ENCODE peak calls at places on chromosomes 4 and X, in eight cellular contexts. I is activated naive CD4-positive, alpha-beta T cell treated with anti-CD3 and anti-CD28 coated beads, Interleukin-2, amount 10 ng/mL, durations not matched to agents 7 days and 5 days; M is T-helper 1 cell; D is progenitor cell of endocrine pancreas; U is stromal cell of bone marrow; X is T-cell; Y is epithelial cell of esophagus; P is nephron progenitor cell. L is an unnamed sample.

GRCh38 chr4:60443068-60443467 is 757.1 kb upstream of the ADGRL3 start:
- DNase-seq in D (no peak), M (no peak), P (no peak), X (no peak), U (no peak), I (no peak), Y (no peak), L (no peak)

GRCh38 chr4:156378053-156378665 is 424.5 kb upstream of the CTSO start:
- DNase-seq in X (no peak), Y (peak), D (no peak), M (no peak), U (peak), I (no peak), P (no peak), L (no peak)

GRCh38 chrX:48958635-48959094 is 1.3 kb upstream of the OTUD5 start:
- DNase-seq in M (no peak), P (no peak), X (no peak), U (peak), D (no peak), I (no peak), Y (peak), L (peak)

GRCh38 chrX:113400193-113400704 is 559.6 kb upstream of the AMOT start:
- DNase-seq in D (no peak), Y (peak), P (no peak), X (no peak), U (no peak), M (no peak), I (no peak), L (peak)

GRCh38 chr4:113024373-113024772 is 25.1 kb upstream of the ANK2 start:
- DNase-seq in X (no peak), D (no peak), I (no peak), P (no peak), M (no peak), Y (peak), U (no peak), L (no peak)

GRCh38 chr4:108030332-108030731 is 40.6 kb downstream of the HADH start:
- DNase-seq in M (peak), X (peak), U (peak), D (no peak), P (peak), I (peak), Y (peak), L (no peak)

GRCh38 chr4:184400375-184400870 is 73.9 kb downstream of the IRF2 start:
- DNase-seq in Y (peak), M (no peak), D (no peak), I (no peak), P (no peak), U (peak), X (no peak), L (peak)

GRCh38 chr4:3766791-3767561 is 791 bp downstream of the ADRA2C start:
- DNase-seq in U (no peak), D (no peak), Y (peak), M (no peak), P (peak), X (no peak), I (no peak), L (no peak)

GRCh38 chrX:85001344-85001743 is 2.3 kb upstream of the APOOL start:
- DNase-seq in P (no peak), M (no peak), I (no peak), Y (no peak), X (no peak), U (no peak), D (no peak), L (no peak)

GRCh38 chr4:15870079-15870478 is 68.5 kb downstream of the FGFBP1 start:
- DNase-seq in Y (no peak), I (no peak), M (no peak), D (no peak), U (no peak), X (no peak), P (no peak), L (no peak)

GRCh38 chrX:68941385-68941952 is 112.6 kb downstream of the EFNB1 start:
- DNase-seq in U (peak), Y (no peak), I (no peak), P (no peak), X (no peak), M (no peak), D (peak), L (no peak)

GRCh38 chrX:47840106-47840505 is 3.4 kb downstream of the ZNF81 start:
- DNase-seq in Y (no peak), I (no peak), D (no peak), M (no peak), X (no peak), P (no peak), U (no peak), L (no peak)

GRCh38 chr4:164383187-164384181 is 370.4 kb upstream of the SMIM31 start:
- DNase-seq in I (no peak), U (peak), Y (peak), P (peak), D (peak), X (no peak), M (no peak), L (peak)

GRCh38 chr4:155759372-155760252 is 791 bp downstream of the GUCY1B1 start:
- DNase-seq in P (peak), M (no peak), Y (peak), D (peak), I (peak), U (no peak), X (no peak), L (no peak)

GRCh38 chr4:4386296-4386735 is 586 bp upstream of the NSG1 start:
- DNase-seq in D (peak), M (peak), X (no peak), P (peak), I (peak), U (no peak), Y (peak), L (no peak)

GRCh38 chr4:70838400-70838971 is 1.2 kb downstream of the GRSF1 start:
- DNase-seq in I (no peak), Y (peak), M (no peak), D (no peak), U (peak), P (no peak), X (no peak), L (no peak)

GRCh38 chr4:147707892-147708672 is 23.8 kb upstream of the ARHGAP10 start:
- DNase-seq in D (no peak), U (no peak), Y (peak), X (peak), M (peak), I (peak), P (peak), L (no peak)